ENCODE peak calls at places on chromosomes 6 and 20, in four cellular contexts. C, N, V and H are unnamed samples.

GRCh38 chr6:44779130-44779826 is 391.8 kb downstream of the CDC5L start:
- DNase-seq in C (no peak), N (no peak), V (no peak), H (no peak)

GRCh38 chr20:10179574-10180298 is 38.9 kb upstream of the SNAP25 start:
- DNase-seq in C (no peak), N (no peak), V (no peak), H (no peak)

GRCh38 chr6:43695078-43695966 is 7.7 kb upstream of the MRPS18A start:
- DNase-seq in C (no peak), N (no peak), V (peak; percentile 88), H (no peak)

GRCh38 chr20:47009784-47010183 is 115.1 kb downstream of the EYA2 start:
- DNase-seq in C (no peak), N (no peak), V (no peak), H (no peak)

GRCh38 chr20:37911838-37912273 is 8.9 kb downstream of the VSTM2L start:
- DNase-seq in C (no peak), N (no peak), V (no peak), H (no peak)

GRCh38 chr6:106910999-106911949 is 63.3 kb downstream of the CD24 start:
- DNase-seq in C (no peak), N (no peak), V (peak; percentile 29), H (no peak)

GRCh38 chr6:108838101-108838717 is 10.0 kb upstream of the ARMC2 start:
- DNase-seq in C (no peak), N (peak; percentile 72), V (no peak), H (no peak)

GRCh38 chr20:483791-484644 is 21.7 kb upstream of the TBC1D20 start:
- DNase-seq in C (no peak), N (no peak), V (no peak), H (no peak)

GRCh38 chr6:80742481-80742880 is 636.0 kb downstream of the BCKDHB start:
- DNase-seq in C (no peak), N (no peak), V (no peak), H (no peak)

GRCh38 chr6:2993755-2994317 is 5.9 kb upstream of the NQO2 start:
- DNase-seq in C (no peak), N (no peak), V (no peak), H (peak; percentile 20)

GRCh38 chr6:166595061-166595780 is 8.7 kb upstream of the RAMACL start:
- DNase-seq in C (no peak), N (no peak), V (no peak), H (no peak)

GRCh38 chr6:157497579-157497978 is 116.6 kb downstream of the ZDHHC14 start:
- DNase-seq in C (no peak), N (no peak), V (no peak), H (no peak)

GRCh38 chr6:29071831-29072723 is 15.0 kb downstream of the OR2B3 start:
- DNase-seq in C (peak; percentile 20), N (no peak), V (no peak), H (no peak)

GRCh38 chr6:167795874-167796667 is 30.6 kb upstream of the AFDN start:
- DNase-seq in C (no peak), N (peak; percentile 77), V (peak; percentile 84), H (no peak)

DNA sequence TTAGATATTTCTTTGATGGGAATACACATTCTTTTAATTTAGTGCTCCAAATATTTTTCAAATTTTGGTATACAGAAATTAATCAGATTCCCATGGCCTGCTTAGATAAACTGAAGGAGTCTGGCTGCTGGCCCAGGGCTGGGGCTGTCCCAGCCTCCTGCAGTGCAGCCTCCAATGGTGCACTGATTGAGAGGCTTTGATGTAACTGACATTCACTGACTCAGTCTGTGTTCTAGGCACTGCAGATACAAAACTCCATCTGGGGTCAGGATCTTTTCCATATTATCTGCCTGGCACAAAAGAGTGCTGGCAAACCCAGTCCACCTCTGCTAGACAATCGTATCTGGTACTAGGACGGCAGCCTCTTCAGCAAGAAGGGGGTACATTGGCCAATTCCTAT is 64.8 kb downstream of the GRIK2 start:
- DNase-seq in C (no peak), N (no peak), V (no peak), H (no peak)
- H3K4me1 ChIP-seq in C (no peaks in the 10 kb centered on the region), N (no peaks in the 10 kb centered on the region), V (no peaks in the 10 kb centered on the region), H (no peaks in the 10 kb centered on the region)

GRCh38 chr6:12383448-12383847 is 93.3 kb downstream of the EDN1 start:
- DNase-seq in C (no peak), N (no peak), V (no peak), H (no peak)
- TF ChIP-seq POLR2AphosphoS5 in C (no peak), N (no peak), V (no peak), H (no peak)

GRCh38 chr6:71402101-71402500 is 113.5 kb downstream of the OGFRL1 start:
- DNase-seq in C (no peak), N (no peak), V (no peak), H (no peak)
- H3K4me1 ChIP-seq in C (peaks cover 74% of the 10 kb centered on the region), N (peaks cover 5% of the 10 kb centered on the region), V (peaks cover 15% of the 10 kb centered on the region), H (no peaks in the 10 kb centered on the region)

DNA sequence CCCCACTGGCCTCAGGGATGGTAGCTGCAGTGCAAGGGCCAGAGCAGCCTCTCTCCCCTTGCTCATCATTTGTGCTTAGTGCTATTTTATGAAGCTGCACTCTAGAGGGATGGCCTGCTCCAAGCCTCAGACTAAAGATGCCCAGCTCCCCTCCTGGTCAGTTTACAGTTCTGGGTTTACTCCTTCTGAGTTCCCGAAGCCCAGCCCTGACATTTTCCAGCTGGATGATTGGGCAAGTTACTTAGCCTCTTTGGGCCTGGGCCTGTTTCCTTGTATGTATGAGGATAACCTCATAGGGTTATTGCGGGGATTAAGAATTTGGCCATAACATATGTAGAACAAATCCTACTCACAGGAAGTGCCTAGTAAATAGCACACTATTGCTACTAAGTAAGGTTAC is 31.8 kb upstream of the EMILIN3 start:
- DNase-seq in C (no peak), N (no peak), V (peak; percentile 34), H (no peak)
- TF ChIP-seq POLR2AphosphoS5 in C (no peak), N (no peak), V (peak; percentile 71), H (no peak)

DNA sequence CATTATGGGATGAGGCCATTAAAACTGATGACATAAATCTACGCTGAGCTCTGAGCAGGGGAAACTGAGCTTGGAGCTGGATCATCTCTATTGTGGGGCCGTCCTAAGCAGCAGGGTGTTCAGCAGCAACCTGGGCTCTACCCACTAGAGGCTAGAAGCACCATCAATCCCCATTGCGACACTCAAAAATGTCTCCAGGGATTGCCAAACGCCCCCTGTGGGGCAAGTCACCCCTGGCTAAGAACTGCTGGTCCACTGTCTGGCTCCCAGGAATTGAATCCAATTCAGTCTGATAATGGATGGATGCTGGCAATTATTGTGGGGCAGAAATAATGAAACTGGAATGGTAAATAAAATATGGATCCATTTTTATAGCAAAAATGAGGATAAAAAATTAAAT is 38.2 kb downstream of the PMEPA1 start:
- DNase-seq in C (no peak), N (no peak), V (no peak), H (no peak)
- H3K4me1 ChIP-seq in C (no peaks in the 10 kb centered on the region), N (peaks cover 34% of the 10 kb centered on the region), V (no peaks in the 10 kb centered on the region), H (peaks cover 25% of the 10 kb centered on the region)

GRCh38 chr20:5529331-5530142 is 212.8 kb upstream of the PROKR2 start:
- DNase-seq in C (peak; percentile 43), N (peak; percentile 96), V (peak; percentile 89), H (peak; percentile 83)
- TF ChIP-seq POLR2AphosphoS5 in C (no peak), N (peak; percentile 58), V (no peak), H (no peak)

DNA sequence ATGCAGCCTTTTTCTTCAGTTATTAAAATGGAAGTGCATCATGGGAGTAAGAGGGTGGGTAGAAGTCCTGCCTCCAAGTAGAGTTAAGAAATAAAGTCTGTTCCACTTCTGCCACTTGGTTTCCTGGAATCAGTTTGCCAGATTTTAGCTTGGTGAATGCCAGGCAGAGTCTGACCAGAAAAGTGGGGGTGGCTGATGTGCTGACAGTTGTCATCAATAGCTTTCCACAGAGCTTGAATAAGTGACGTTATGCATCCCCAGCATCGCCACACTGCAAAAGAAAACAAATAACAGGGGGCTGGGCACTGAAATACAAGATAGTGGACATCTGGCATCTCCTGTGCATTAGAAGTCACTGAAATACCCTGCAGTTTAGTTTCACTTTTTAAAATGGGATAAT is 30.8 kb upstream of the CEP162 start:
- DNase-seq in C (no peak), N (no peak), V (no peak), H (no peak)
- H3K4me1 ChIP-seq in C (no peaks in the 10 kb centered on the region), N (no peaks in the 10 kb centered on the region), V (no peaks in the 10 kb centered on the region), H (no peaks in the 10 kb centered on the region)